ENCODE peak calls at places on chromosomes 2 and 18, in ten cellular contexts. N is HEK293T, C is dermis blood vessel endothelial cell, M is cardiac muscle cell, U is HS-5, O is NCI-H69, Y is kidney tubule cell, P is iris pigment epithelial cell, T is LoVo, Q is NCI-H1105 treated with DMSO at 0.1 percent for 48 hours. A is an unnamed sample.

GRCh38 chr2:208350610-208351009 is 56.0 kb upstream of the PTH2R start:
- DNase-seq in N (no peak), C (no peak), M (no peak), U (no peak), O (no peak), Y (no peak), P (peak; percentile 98), T (no peak), Q (no peak), A (no peak)

GRCh38 chr2:86764661-86765307 is 25.9 kb downstream of the CD8A start:
- DNase-seq in N (peak; percentile 60), C (peak; percentile 69), M (peak; percentile 67), U (peak; percentile 15), O (peak; percentile 34), Y (peak; percentile 52), P (peak; percentile 54), T (peak; percentile 38), Q (peak; percentile 39), A (peak; percentile 58)

GRCh38 chr2:120779781-120780283 is 44.2 kb downstream of the GLI2 start:
- DNase-seq in N (no peak), C (peak; percentile 20), M (peak; percentile 42), U (no peak), O (peak; percentile 40), Y (peak; percentile 82), P (peak; percentile 89), T (no peak), Q (no peak), A (peak; percentile 18)

GRCh38 chr18:37567061-37567993 is 1.7 kb upstream of the CELF4 start:
- DNase-seq in N (no peak), C (no peak), M (peak; percentile 10), U (no peak), O (peak; percentile 81), Y (no peak), P (no peak), T (no peak), Q (peak; percentile 38), A (peak; percentile 5)

GRCh38 chr2:65383571-65384488 is 48.6 kb downstream of the SPRED2 start:
- DNase-seq in N (no peak), C (peak; percentile 41), M (no peak), U (no peak), O (no peak), Y (no peak), P (no peak), T (peak; percentile 10), Q (no peak), A (peak; percentile 39)

GRCh38 chr2:203453858-203454451 is 81.1 kb downstream of the RAPH1 start:
- DNase-seq in N (peak; percentile 52), C (peak; percentile 82), M (peak; percentile 55), U (no peak), O (peak; percentile 52), Y (peak; percentile 60), P (peak; percentile 72), T (peak; percentile 60), Q (peak; percentile 59), A (peak; percentile 85)

GRCh38 chr2:118223487-118224136 is 135.3 kb downstream of the INSIG2 start:
- DNase-seq in N (no peak), C (no peak), M (peak; percentile 16), U (no peak), O (no peak), Y (no peak), P (no peak), T (peak; percentile 3), Q (no peak), A (no peak)

GRCh38 chr2:45000341-45000901 is 8.8 kb downstream of the SIX2 start:
- DNase-seq in N (no peak), C (no peak), M (peak; percentile 21), U (no peak), O (no peak), Y (no peak), P (no peak), T (no peak), Q (no peak), A (no peak)

GRCh38 chr2:151973901-151974199 is 125.0 kb downstream of the CACNB4 start:
- DNase-seq in N (peak; percentile 12), C (peak; percentile 4), M (peak; percentile 30), U (no peak), O (peak; percentile 11), Y (peak; percentile 9), P (peak; percentile 34), T (no peak), Q (no peak), A (no peak)

GRCh38 chr2:78330181-78330580 is 695.3 kb upstream of the REG3G start:
- DNase-seq in N (no peak), C (no peak), M (no peak), U (no peak), O (no peak), Y (no peak), P (no peak), T (no peak), Q (no peak), A (no peak)

GRCh38 chr2:234991290-234991689 is 39.5 kb downstream of the SH3BP4 start:
- DNase-seq in N (no peak), C (no peak), M (no peak), U (no peak), O (no peak), Y (no peak), P (no peak), T (no peak), Q (no peak), A (no peak)

GRCh38 chr2:106562826-106563594 is 75.8 kb downstream of the CD8B2 start:
- DNase-seq in N (peak; percentile 24), C (no peak), M (no peak), U (no peak), O (peak; percentile 8), Y (no peak), P (peak; percentile 16), T (no peak), Q (no peak), A (peak; percentile 31)

GRCh38 chr18:50038448-50038847 is 156.5 kb downstream of the MYO5B start:
- DNase-seq in N (no peak), C (peak; percentile 73), M (no peak), U (no peak), O (no peak), Y (peak; percentile 33), P (peak; percentile 82), T (no peak), Q (no peak), A (peak; percentile 51)

GRCh38 chr18:31064130-31064529 is 21.6 kb upstream of the DSC3 start:
- DNase-seq in N (no peak), C (no peak), M (no peak), U (no peak), O (no peak), Y (no peak), P (peak; percentile 31), T (no peak), Q (no peak), A (no peak)

GRCh38 chr2:236397681-236398080 is 133.5 kb upstream of the ASB18 start:
- DNase-seq in N (no peak), C (no peak), M (no peak), U (no peak), O (no peak), Y (no peak), P (no peak), T (no peak), Q (no peak), A (no peak)

GRCh38 chr2:159895258-159896209 is 97.5 kb upstream of the CD302 start:
- DNase-seq in N (no peak), C (no peak), M (peak; percentile 37), U (no peak), O (peak; percentile 33), Y (peak; percentile 42), P (peak; percentile 22), T (no peak), Q (no peak), A (no peak)

GRCh38 chr18:13131241-13131640 is 87.3 kb upstream of the LDLRAD4 start:
- DNase-seq in N (no peak), C (no peak), M (no peak), U (no peak), O (no peak), Y (no peak), P (no peak), T (no peak), Q (no peak), A (no peak)

GRCh38 chr2:75200140-75200985 is 1.0 kb upstream of the TACR1 start:
- DNase-seq in N (peak; percentile 49), C (peak; percentile 11), M (peak; percentile 67), U (no peak), O (peak; percentile 70), Y (peak; percentile 34), P (peak; percentile 34), T (no peak), Q (peak; percentile 85), A (peak; percentile 13)

GRCh38 chr2:191217580-191217979 is 27.6 kb upstream of the MYO1B start:
- DNase-seq in N (peak; percentile 28), C (peak; percentile 42), M (no peak), U (peak; percentile 49), O (no peak), Y (peak; percentile 86), P (peak; percentile 78), T (peak; percentile 79), Q (no peak), A (peak; percentile 8)

GRCh38 chr2:226797989-226798421 is 1.6 kb downstream of the IRS1 start:
- DNase-seq in N (no peak), C (no peak), M (no peak), U (no peak), O (no peak), Y (no peak), P (no peak), T (no peak), Q (no peak), A (no peak)

GRCh38 chr2:192413812-192414424 is 219.2 kb upstream of the TMEFF2 start:
- DNase-seq in N (no peak), C (no peak), M (no peak), U (no peak), O (no peak), Y (no peak), P (no peak), T (no peak), Q (no peak), A (no peak)